ENCODE peak calls at places on chromosomes 5 and 9, in five cellular contexts. One of them, this sample, is unnamed.

GRCh38 chr5:109688999-109689739 is 558 bp upstream of the MAN2A1 start:
- DNase-seq in ACHN: peak; percentile 89
- DNase-seq in AG04450: peak; percentile 54
- DNase-seq in H1: peak; percentile 69
- DNase-seq in anterior cingulate cortex: peak; percentile 79
- DNase-seq in this sample: no peak

GRCh38 chr9:79764377-79764776 is 192.6 kb downstream of the TLE4 start:
- DNase-seq in ACHN: peak; percentile 58
- DNase-seq in AG04450: peak; percentile 83
- DNase-seq in H1: no peak
- DNase-seq in anterior cingulate cortex: no peak
- DNase-seq in this sample: peak; percentile 54

GRCh38 chr5:38404667-38405276 is 146.4 kb downstream of the EGFLAM start:
- DNase-seq in ACHN: peak; percentile 2
- DNase-seq in AG04450: no peak
- DNase-seq in H1: no peak
- DNase-seq in anterior cingulate cortex: no peak
- DNase-seq in this sample: no peak

GRCh38 chr5:112686675-112687074 is 51.0 kb upstream of the APC start:
- DNase-seq in ACHN: no peak
- DNase-seq in AG04450: no peak
- DNase-seq in H1: no peak
- DNase-seq in anterior cingulate cortex: no peak
- DNase-seq in this sample: no peak

GRCh38 chr9:2116073-2116472 is 100.9 kb downstream of the SMARCA2 start:
- DNase-seq in ACHN: peak; percentile 33
- DNase-seq in AG04450: no peak
- DNase-seq in H1: no peak
- DNase-seq in anterior cingulate cortex: no peak
- DNase-seq in this sample: no peak

GRCh38 chr9:35035851-35036701 is 36.3 kb downstream of the VCP start:
- DNase-seq in ACHN: no peak
- DNase-seq in AG04450: no peak
- DNase-seq in H1: peak; percentile 39
- DNase-seq in anterior cingulate cortex: no peak
- DNase-seq in this sample: no peak

GRCh38 chr9:104232781-104233341 is 138.8 kb downstream of the SMC2 start:
- DNase-seq in ACHN: no peak
- DNase-seq in AG04450: no peak
- DNase-seq in H1: no peak
- DNase-seq in anterior cingulate cortex: no peak
- DNase-seq in this sample: peak; percentile 14

GRCh38 chr5:96614110-96614691 is 48.0 kb upstream of the CAST start:
- DNase-seq in ACHN: peak; percentile 92
- DNase-seq in AG04450: peak; percentile 86
- DNase-seq in H1: peak; percentile 38
- DNase-seq in anterior cingulate cortex: peak; percentile 28
- DNase-seq in this sample: peak; percentile 68

GRCh38 chr5:1371191-1371590 is 26.3 kb upstream of the CLPTM1L start:
- DNase-seq in ACHN: no peak
- DNase-seq in AG04450: no peak
- DNase-seq in H1: no peak
- DNase-seq in anterior cingulate cortex: no peak
- DNase-seq in this sample: no peak

GRCh38 chr5:132667761-132668705 is 5.8 kb upstream of the IL4 start:
- DNase-seq in ACHN: no peak
- DNase-seq in AG04450: no peak
- DNase-seq in H1: no peak
- DNase-seq in anterior cingulate cortex: no peak
- DNase-seq in this sample: no peak

GRCh38 chr9:26169684-26170083 is 491.4 kb upstream of the TUSC1 start:
- DNase-seq in ACHN: peak; percentile 11
- DNase-seq in AG04450: no peak
- DNase-seq in H1: no peak
- DNase-seq in anterior cingulate cortex: no peak
- DNase-seq in this sample: no peak

GRCh38 chr5:169812786-169813185 is 167.5 kb downstream of the INSYN2B start:
- DNase-seq in ACHN: no peak
- DNase-seq in AG04450: no peak
- DNase-seq in H1: no peak
- DNase-seq in anterior cingulate cortex: no peak
- DNase-seq in this sample: no peak

GRCh38 chr9:81122749-81123148 is 566.6 kb downstream of the TLE1 start:
- DNase-seq in ACHN: no peak
- DNase-seq in AG04450: no peak
- DNase-seq in H1: no peak
- DNase-seq in anterior cingulate cortex: no peak
- DNase-seq in this sample: no peak

GRCh38 chr5:10702040-10702629 is 58.9 kb downstream of the DAP start:
- DNase-seq in ACHN: peak; percentile 98
- DNase-seq in AG04450: peak; percentile 92
- DNase-seq in H1: no peak
- DNase-seq in anterior cingulate cortex: no peak
- DNase-seq in this sample: peak; percentile 97

GRCh38 chr9:101387871-101388506 is 3.2 kb upstream of the BAAT start:
- DNase-seq in ACHN: peak; percentile 65
- DNase-seq in AG04450: no peak
- DNase-seq in H1: no peak
- DNase-seq in anterior cingulate cortex: no peak
- DNase-seq in this sample: no peak

GRCh38 chr5:159849437-159850191 is 66.7 kb upstream of the ADRA1B start:
- DNase-seq in ACHN: peak; percentile 87
- DNase-seq in AG04450: peak; percentile 45
- DNase-seq in H1: no peak
- DNase-seq in anterior cingulate cortex: no peak
- DNase-seq in this sample: no peak

GRCh38 chr5:93596676-93597441 is 13.8 kb downstream of the NR2F1 start:
- DNase-seq in ACHN: no peak
- DNase-seq in AG04450: no peak
- DNase-seq in H1: no peak
- DNase-seq in anterior cingulate cortex: no peak
- DNase-seq in this sample: no peak

GRCh38 chr5:24681106-24681505 is 36.3 kb upstream of the CDH10 start:
- DNase-seq in ACHN: no peak
- DNase-seq in AG04450: no peak
- DNase-seq in H1: no peak
- DNase-seq in anterior cingulate cortex: no peak
- DNase-seq in this sample: no peak

GRCh38 chr5:111517853-111518501 is 5.6 kb upstream of the STARD4 start:
- DNase-seq in ACHN: no peak
- DNase-seq in AG04450: no peak
- DNase-seq in H1: no peak
- DNase-seq in anterior cingulate cortex: no peak
- DNase-seq in this sample: no peak

GRCh38 chr9:131722260-131722659 is 17.6 kb downstream of the RAPGEF1 start:
- DNase-seq in ACHN: no peak
- DNase-seq in AG04450: no peak
- DNase-seq in H1: no peak
- DNase-seq in anterior cingulate cortex: no peak
- DNase-seq in this sample: no peak

GRCh38 chr9:124854822-124855221 is 1.6 kb downstream of the WDR38 start:
- DNase-seq in ACHN: no peak
- DNase-seq in AG04450: no peak
- DNase-seq in H1: no peak
- DNase-seq in anterior cingulate cortex: no peak
- DNase-seq in this sample: no peak

GRCh38 chr5:171571663-171572062 is 152.2 kb downstream of the FGF18 start:
- DNase-seq in ACHN: peak; percentile 30
- DNase-seq in AG04450: no peak
- DNase-seq in H1: no peak
- DNase-seq in anterior cingulate cortex: no peak
- DNase-seq in this sample: no peak

GRCh38 chr5:168401880-168402279 is 84.4 kb upstream of the RARS1 start:
- DNase-seq in ACHN: no peak
- DNase-seq in AG04450: no peak
- DNase-seq in H1: no peak
- DNase-seq in anterior cingulate cortex: no peak
- DNase-seq in this sample: no peak

GRCh38 chr5:56585973-56586740 is 229.2 kb upstream of the MAP3K1 start:
- DNase-seq in ACHN: no peak
- DNase-seq in AG04450: no peak
- DNase-seq in H1: no peak
- DNase-seq in anterior cingulate cortex: no peak
- DNase-seq in this sample: no peak

This sample was measured in HS-27A.